ENCODE peak calls at places on chromosomes 6 and 20, in ten cellular contexts. P is kidney, Q is left ventricle myocardium inferior, H is PC-3, J is uterus, K is HCT116, R is esophagus muscularis mucosa, T is adipocyte, E is cardiac muscle cell, C is Peyer's patch. Z is an unnamed sample.

GRCh38 chr6:154954352-154954751 is 40.8 kb upstream of the TIAM2 start:
- DNase-seq in Q (no peak), E (peak; percentile 6), H (no peak), J (no peak), T (no peak), C (no peak), R (no peak), P (no peak), K (no peak), Z (no peak)

GRCh38 chr6:34858681-34859080 is 29.2 kb downstream of the TAF11 start:
- DNase-seq in Q (no peak), H (no peak), C (no peak), J (no peak), K (no peak), R (no peak), T (no peak), E (no peak), P (no peak), Z (no peak)

GRCh38 chr6:158697798-158698197 is 47.9 kb downstream of the SYTL3 start:
- DNase-seq in J (no peak), R (no peak), H (no peak), Q (no peak), C (no peak), T (peak; percentile 33), K (peak; percentile 75), E (no peak), P (no peak), Z (no peak)

GRCh38 chr6:20564269-20564668 is 30.0 kb downstream of the CDKAL1 start:
- DNase-seq in P (no peak), T (peak; percentile 62), R (no peak), C (no peak), E (peak; percentile 52), K (peak; percentile 19), Q (no peak), H (peak; percentile 67), J (no peak), Z (peak; percentile 18)

GRCh38 chr6:131258010-131258652 is 122.9 kb downstream of the AKAP7 start:
- DNase-seq in P (no peak), E (no peak), K (no peak), R (no peak), J (no peak), Q (no peak), T (no peak), C (no peak), H (peak; percentile 52), Z (peak; percentile 42)

GRCh38 chr6:29762781-29763214 is 39.6 kb downstream of the HLA-F start:
- DNase-seq in J (no peak), Q (no peak), E (no peak), P (no peak), T (peak; percentile 15), C (no peak), R (no peak), H (no peak), K (no peak), Z (no peak)

GRCh38 chr6:34182751-34183531 is 37.1 kb upstream of the GRM4 start:
- DNase-seq in K (no peak), H (no peak), P (peak; percentile 52), Q (no peak), T (no peak), R (no peak), C (no peak), J (no peak), E (no peak), Z (peak; percentile 69)

GRCh38 chr6:42339991-42340401 is 111.7 kb downstream of the TRERF1 start:
- DNase-seq in H (peak; percentile 64), C (no peak), E (no peak), Q (no peak), K (no peak), P (no peak), J (no peak), R (no peak), T (no peak), Z (no peak)

GRCh38 chr20:58953050-58953449 is 28.0 kb upstream of the NELFCD start:
- DNase-seq in P (no peak), J (no peak), K (no peak), H (no peak), C (no peak), Q (no peak), R (no peak), T (no peak), E (no peak), Z (no peak)

GRCh38 chr6:31548423-31548873 is 1.0 kb downstream of the NFKBIL1 start:
- DNase-seq in H (no peak), J (no peak), Q (no peak), R (no peak), K (no peak), P (no peak), C (no peak), T (no peak), E (no peak), Z (no peak)

GRCh38 chr20:37202267-37202943 is 23.1 kb upstream of the MROH8 start:
- DNase-seq in E (peak; percentile 95), K (peak; percentile 35), Q (no peak), H (peak; percentile 88), J (peak; percentile 60), T (peak; percentile 97), C (no peak), P (no peak), R (no peak), Z (peak; percentile 45)

GRCh38 chr6:45423111-45423900 is 45.6 kb upstream of the SUPT3H start:
- DNase-seq in C (peak; percentile 62), K (no peak), H (peak; percentile 36), P (peak; percentile 85), J (no peak), Q (peak; percentile 30), R (no peak), T (peak; percentile 73), E (peak; percentile 45), Z (no peak)

GRCh38 chr6:104134876-104135275 is 724.8 kb downstream of the HACE1 start:
- DNase-seq in R (no peak), T (no peak), K (no peak), P (no peak), J (no peak), C (no peak), E (peak; percentile 19), H (no peak), Q (no peak), Z (no peak)

GRCh38 chr20:32632461-32633354 is 41.0 kb downstream of the C20orf203 start:
- DNase-seq in H (no peak), C (no peak), P (no peak), K (no peak), J (no peak), E (no peak), Q (no peak), T (no peak), R (no peak), Z (no peak)
- H3K4me1 ChIP-seq in H (no peaks in the 10 kb centered on the region), C (no peaks in the 10 kb centered on the region), P (no peaks in the 10 kb centered on the region), K (peaks cover 22% of the 10 kb centered on the region), J (no peaks in the 10 kb centered on the region), E (peaks cover 40% of the 10 kb centered on the region), Q (peaks cover 5% of the 10 kb centered on the region), T (peaks cover 7% of the 10 kb centered on the region), R (peaks cover 5% of the 10 kb centered on the region), Z (no peaks in the 10 kb centered on the region)

GRCh38 chr6:14676977-14677781 is 559.6 kb downstream of the CD83 start:
- DNase-seq in C (no peak), T (no peak), R (no peak), Q (no peak), J (no peak), P (no peak), E (no peak), K (no peak), H (no peak), Z (no peak)

GRCh38 chr6:14681699-14682487 is 564.0 kb upstream of the JARID2 start:
- DNase-seq in T (no peak), P (no peak), J (no peak), Q (no peak), K (no peak), E (peak; percentile 39), C (no peak), R (no peak), H (no peak), Z (no peak)

DNA sequence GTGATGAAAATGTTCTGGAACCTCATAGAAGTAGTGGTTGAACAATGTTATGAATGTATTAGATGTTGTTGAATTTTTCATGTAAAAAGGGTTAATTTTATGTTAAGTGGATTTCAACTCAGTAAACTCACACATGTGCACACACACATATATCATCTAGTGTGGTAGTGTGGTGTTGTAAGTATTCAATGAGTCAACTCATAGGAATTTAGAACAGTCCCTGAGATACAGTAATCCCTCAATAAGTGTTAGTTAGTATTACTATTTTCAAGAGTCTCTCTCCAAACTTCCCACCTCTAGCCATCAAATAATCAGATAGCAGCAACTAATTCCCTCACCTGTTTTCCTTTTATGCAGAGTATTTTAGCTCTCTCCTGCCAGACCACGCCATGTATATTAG is 563.0 kb upstream of the JARID2 start:
- DNase-seq in H (peak; percentile 58), J (no peak), E (peak; percentile 69), P (no peak), K (no peak), R (no peak), Q (no peak), T (no peak), C (no peak), Z (no peak)
- H3K4me3 ChIP-seq in H (no peak overlapping the region), J (no peak overlapping the region), E (no peak overlapping the region), P (no peak overlapping the region), K (no peak overlapping the region), R (no peak overlapping the region), Q (no peak overlapping the region), T (no peak overlapping the region), C (no peak overlapping the region), Z (no peak overlapping the region)

GRCh38 chr20:2139736-2140135 is 38.1 kb downstream of the STK35 start:
- DNase-seq in Q (no peak), H (no peak), K (no peak), J (no peak), R (no peak), E (no peak), C (no peak), P (no peak), T (no peak), Z (no peak)
- H3K36me3 ChIP-seq in Q (peaks cover 10% of the 10 kb centered on the region), H (peaks cover 8% of the 10 kb centered on the region), K (no peaks in the 10 kb centered on the region), J (no peaks in the 10 kb centered on the region), R (peaks cover 4% of the 10 kb centered on the region), E (no peaks in the 10 kb centered on the region), C (peaks cover 8% of the 10 kb centered on the region), P (peaks cover 5% of the 10 kb centered on the region), T (peaks cover 9% of the 10 kb centered on the region), Z (peaks cover 4% of the 10 kb centered on the region)

GRCh38 chr20:56414842-56415765 is 3.0 kb downstream of the CASS4 start:
- DNase-seq in P (no peak), Q (no peak), T (peak; percentile 75), H (no peak), K (no peak), R (no peak), J (no peak), C (no peak), E (peak; percentile 69), Z (no peak)

GRCh38 chr20:56418385-56418861 is 6.4 kb downstream of the CASS4 start:
- DNase-seq in T (no peak), R (no peak), P (no peak), H (no peak), K (no peak), E (peak; percentile 14), C (no peak), J (no peak), Q (no peak), Z (no peak)

GRCh38 chr20:56417911-56418310 is 5.9 kb downstream of the CASS4 start:
- DNase-seq in P (no peak), Q (no peak), E (no peak), H (peak; percentile 33), J (no peak), C (no peak), K (no peak), T (no peak), R (no peak), Z (no peak)

GRCh38 chr20:56420028-56420427 is 8.0 kb downstream of the CASS4 start:
- DNase-seq in Q (no peak), K (no peak), R (no peak), E (no peak), H (no peak), C (no peak), P (no peak), J (no peak), T (no peak), Z (no peak)

GRCh38 chr20:56417402-56417801 is 5.3 kb downstream of the CASS4 start:
- DNase-seq in Q (no peak), J (no peak), K (no peak), C (no peak), R (no peak), T (no peak), E (no peak), H (no peak), P (no peak), Z (no peak)
- H3K4me1 ChIP-seq in Q (peaks cover 6% of the 10 kb centered on the region), J (no peaks in the 10 kb centered on the region), K (peaks cover 13% of the 10 kb centered on the region), C (no peaks in the 10 kb centered on the region), R (peaks cover 9% of the 10 kb centered on the region), T (peaks cover 9% of the 10 kb centered on the region), E (no peaks in the 10 kb centered on the region), H (peaks cover 27% of the 10 kb centered on the region), P (no peaks in the 10 kb centered on the region), Z (no peaks in the 10 kb centered on the region)

Z was measured in small intestine.